ENCODE peak calls at places on chromosomes 13 and 19, in seven cellular contexts. D is left ventricle myocardium inferior; S is ascending aorta; B is uterus; J is CD8-positive, alpha-beta T cell; O is SK-N-SH; U is A549. V is an unnamed sample. For H3K9me3, the result is how much of the 10 kb centered on the place peaks cover.

GRCh38 chr19:34744896-34745690 is 11.1 kb downstream of the ZNF181 start:
- DNase-seq in J (no peak), O (no peak), B (no peak), S (no peak), U (no peak), D (no peak), V (no peak)

GRCh38 chr19:53864308-53864836 is 3.3 kb upstream of the MYADM start:
- DNase-seq in S (no peak), O (no peak), D (no peak), J (no peak), U (peak), B (no peak), V (no peak)

GRCh38 chr19:13231663-13232062 is 81.5 kb downstream of the IER2 start:
- DNase-seq in B (no peak), U (no peak), J (no peak), O (no peak), D (no peak), S (no peak), V (no peak)

GRCh38 chr13:26601669-26602068 is 44.2 kb downstream of the WASF3 start:
- DNase-seq in B (no peak), J (no peak), U (no peak), S (no peak), O (peak), D (no peak), V (no peak)

GRCh38 chr19:50580240-50580639 is 12.0 kb upstream of the LRRC4B start:
- DNase-seq in B (no peak), D (no peak), U (no peak), J (no peak), S (no peak), O (no peak), V (no peak)

GRCh38 chr19:6213696-6214585 is 65.8 kb downstream of the MLLT1 start:
- DNase-seq in D (no peak), S (no peak), J (no peak), U (no peak), B (peak), O (peak), V (no peak)

GRCh38 chr13:49113526-49114286 is 106.4 kb upstream of the MLNR start:
- DNase-seq in O (no peak), J (no peak), B (no peak), U (no peak), D (no peak), S (no peak), V (no peak)

GRCh38 chr13:92843549-92843948 is 383.1 kb upstream of the GPC6 start:
- DNase-seq in J (no peak), B (no peak), O (no peak), S (no peak), U (no peak), D (no peak), V (no peak)

GRCh38 chr13:52743988-52744387 is 4.4 kb upstream of the CNMD start:
- DNase-seq in S (no peak), D (no peak), U (no peak), B (no peak), O (no peak), J (no peak), V (no peak)

GRCh38 chr13:79987323-79987722 is 353.6 kb downstream of the SPRY2 start:
- DNase-seq in O (no peak), U (no peak), J (no peak), B (no peak), S (no peak), D (no peak), V (no peak)

GRCh38 chr19:33409906-33410685 is 36.6 kb downstream of the CEBPG start:
- DNase-seq in J (no peak), S (no peak), D (no peak), U (no peak), B (no peak), O (no peak), V (no peak)

GRCh38 chr13:113970810-113971470 is 2.9 kb downstream of the C13orf46 start:
- DNase-seq in S (no peak), B (peak), O (no peak), U (no peak), J (no peak), D (peak), V (no peak)

DNA sequence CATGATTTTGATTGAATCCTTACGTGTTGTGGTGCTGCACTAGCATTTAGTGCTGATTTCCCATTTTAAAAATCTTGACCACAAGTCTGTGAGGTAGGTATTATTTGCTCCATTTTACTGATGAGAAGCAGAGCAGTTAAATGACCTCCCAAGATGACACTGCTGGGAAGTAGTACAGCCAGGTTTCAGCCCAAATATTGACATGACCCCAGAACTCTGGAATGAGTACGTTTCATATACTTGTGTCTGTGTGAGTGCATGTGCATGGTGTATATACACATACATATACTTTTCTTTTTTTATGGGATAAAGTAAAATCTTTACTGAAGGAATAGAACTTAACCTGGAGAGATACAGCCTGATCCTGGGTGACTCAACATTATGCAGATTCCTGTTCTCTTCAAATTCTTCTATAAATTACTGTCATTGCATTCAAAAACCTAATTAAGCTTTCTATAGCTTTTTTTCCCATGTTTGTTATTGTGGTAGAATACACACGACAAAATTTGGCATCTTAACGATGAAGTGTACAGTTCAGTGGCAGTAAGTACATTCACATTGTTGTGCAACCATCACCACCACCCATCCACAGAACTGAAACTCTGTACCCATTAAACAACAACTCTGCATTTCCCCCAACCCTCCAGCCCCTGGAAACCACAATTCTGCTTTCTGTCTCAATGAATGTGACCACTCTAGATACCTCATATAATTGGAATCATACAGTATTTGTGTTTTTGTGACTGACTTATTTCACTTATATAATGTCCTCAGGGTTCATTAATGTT is 311.9 kb downstream of the MTUS2 start:
- DNase-seq in O (no peak), S (no peak), J (no peak), U (no peak), B (no peak), D (no peak), V (no peak)
- H3K9me3 ChIP-seq in O (under half), S (half or more), J (under half), U (under half), B (under half), D (under half), V (under half)

GRCh38 chr19:11685676-11686650 is 52.8 kb downstream of the ZNF823 start:
- DNase-seq in S (no peak), O (no peak), D (no peak), J (no peak), U (no peak), B (no peak), V (no peak)
- H3K9me3 ChIP-seq in S (under half), O (under half), D (half or more), J (under half), U (under half), B (under half), V (under half)

GRCh38 chr19:58203814-58204475 is 21.1 kb downstream of the ZNF274 start:
- DNase-seq in S (no peak), B (no peak), D (no peak), J (no peak), U (no peak), O (no peak), V (peak)
- H3K9me3 ChIP-seq in S (half or more), B (under half), D (half or more), J (half or more), U (half or more), O (under half), V (under half)

DNA sequence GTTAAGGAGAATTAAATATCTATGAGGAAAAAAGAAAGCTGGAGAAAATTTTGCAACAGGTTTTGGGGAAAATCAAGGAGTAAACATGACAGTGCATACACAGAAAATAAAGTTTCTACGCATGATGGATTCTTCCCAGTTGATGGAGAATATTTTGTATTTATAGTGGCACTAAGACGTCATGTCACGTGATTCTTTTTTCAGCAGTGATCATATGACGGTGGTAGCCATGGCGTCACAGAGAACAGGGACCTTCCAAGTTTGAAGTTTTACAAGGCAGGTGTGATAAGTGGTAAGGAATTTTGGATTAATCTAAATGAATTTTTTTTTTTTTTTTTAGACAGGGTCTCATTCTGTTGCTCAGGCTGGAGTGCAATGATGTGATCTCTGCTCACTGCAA is 8.5 kb downstream of the MBD3L1 start:
- DNase-seq in O (no peak), B (no peak), U (no peak), J (no peak), D (no peak), S (no peak), V (no peak)
- H3K9me3 ChIP-seq in O (under half), B (under half), U (under half), J (under half), D (under half), S (under half), V (under half)